ENCODE peak calls at places on chromosomes 4 and X, in seven cellular contexts. L is HCT116, M is heart left ventricle, H is tibial artery, R is heart right ventricle, T is A549, K is astrocyte of the spinal cord. A is an unnamed sample.
A peak's percentile ranks its signal among the peaks of the same experiment; 100 is the strongest.

GRCh38 chr4:87144346-87144745 is 76.1 kb downstream of the KLHL8 start:
- DNase-seq in L (no peak), M (no peak), H (no peak), R (no peak), T (no peak), K (no peak), A (no peak)

GRCh38 chrX:9342581-9343051 is 122.2 kb upstream of the TBL1X start:
- DNase-seq in L (peak; percentile 71), M (peak; percentile 88), H (peak; percentile 76), R (peak; percentile 86), T (peak; percentile 91), K (peak; percentile 83), A (peak; percentile 65)

GRCh38 chr4:98939446-98939845 is 10.5 kb upstream of the EIF4E start:
- DNase-seq in L (no peak), M (no peak), H (no peak), R (no peak), T (no peak), K (no peak), A (no peak)

GRCh38 chr4:48692023-48692422 is 88.1 kb downstream of the FRYL start:
- DNase-seq in L (no peak), M (no peak), H (no peak), R (no peak), T (no peak), K (no peak), A (no peak)

GRCh38 chr4:117796677-117797076 is 237.6 kb upstream of the NDST3 start:
- DNase-seq in L (no peak), M (no peak), H (no peak), R (no peak), T (peak; percentile 3), K (no peak), A (no peak)

GRCh38 chrX:31546130-31546529 is 474.3 kb upstream of the FTHL17 start:
- DNase-seq in L (no peak), M (no peak), H (no peak), R (no peak), T (no peak), K (peak; percentile 79), A (no peak)

GRCh38 chrX:42714981-42715688 is 62.8 kb downstream of the PPP1R2C start:
- DNase-seq in L (no peak), M (peak; percentile 46), H (peak; percentile 30), R (no peak), T (peak; percentile 36), K (peak; percentile 38), A (peak; percentile 67)

GRCh38 chrX:26192204-26192603 is at the start of gene MAGEB6:
- DNase-seq in L (no peak), M (no peak), H (no peak), R (no peak), T (no peak), K (no peak), A (no peak)

GRCh38 chrX:30592846-30593245 is 15.3 kb upstream of the TASL start:
- DNase-seq in L (no peak), M (no peak), H (no peak), R (no peak), T (no peak), K (no peak), A (no peak)

GRCh38 chrX:17700976-17701375 is 36.3 kb upstream of the SCML1 start:
- DNase-seq in L (no peak), M (no peak), H (no peak), R (no peak), T (no peak), K (no peak), A (no peak)

GRCh38 chr4:108370291-108370690 is 201.6 kb upstream of the LEF1 start:
- DNase-seq in L (no peak), M (no peak), H (no peak), R (no peak), T (no peak), K (no peak), A (no peak)

GRCh38 chr4:121674696-121675095 is 22.1 kb downstream of the ANXA5 start:
- DNase-seq in L (no peak), M (no peak), H (no peak), R (no peak), T (no peak), K (no peak), A (no peak)

GRCh38 chr4:168731006-168731636 is 234.3 kb downstream of the PALLD start:
- DNase-seq in L (no peak), M (no peak), H (no peak), R (no peak), T (no peak), K (no peak), A (no peak)

GRCh38 chr4:39559641-39560040 is 32.4 kb upstream of the UGDH start:
- DNase-seq in L (no peak), M (no peak), H (no peak), R (no peak), T (peak; percentile 18), K (no peak), A (no peak)

GRCh38 chr4:71692198-71692597 is 91.7 kb downstream of the GC start:
- DNase-seq in L (no peak), M (no peak), H (no peak), R (no peak), T (no peak), K (no peak), A (no peak)

GRCh38 chr4:99845708-99846469 is 29.3 kb downstream of the DAPP1 start:
- DNase-seq in L (no peak), M (no peak), H (no peak), R (no peak), T (no peak), K (no peak), A (no peak)

GRCh38 chr4:52823478-52824092 is 38.5 kb upstream of the RASL11B start:
- DNase-seq in L (peak; percentile 54), M (no peak), H (no peak), R (no peak), T (no peak), K (peak; percentile 63), A (no peak)

GRCh38 chr4:96558466-96558865 is 718.6 kb downstream of the PDHA2 start:
- DNase-seq in L (no peak), M (no peak), H (no peak), R (no peak), T (no peak), K (peak; percentile 30), A (no peak)

GRCh38 chr4:54902261-54902660 is 223.1 kb downstream of the KDR start:
- DNase-seq in L (no peak), M (no peak), H (no peak), R (no peak), T (no peak), K (peak; percentile 67), A (no peak)

GRCh38 chr4:47484169-47484568 is 906 bp upstream of the ATP10D start:
- DNase-seq in L (no peak), M (no peak), H (no peak), R (no peak), T (no peak), K (no peak), A (no peak)

GRCh38 chr4:38354872-38355271 is 309.1 kb upstream of the KLF3 start:
- DNase-seq in L (no peak), M (no peak), H (no peak), R (no peak), T (no peak), K (no peak), A (no peak)

GRCh38 chr4:1627417-1628313 is 56.4 kb downstream of the FAM53A start:
- DNase-seq in L (no peak), M (no peak), H (no peak), R (no peak), T (no peak), K (no peak), A (no peak)

GRCh38 chr4:42302348-42302747 is 94.9 kb upstream of the SHISA3 start:
- DNase-seq in L (peak; percentile 43), M (no peak), H (no peak), R (no peak), T (peak; percentile 21), K (peak; percentile 43), A (peak; percentile 71)

DNA sequence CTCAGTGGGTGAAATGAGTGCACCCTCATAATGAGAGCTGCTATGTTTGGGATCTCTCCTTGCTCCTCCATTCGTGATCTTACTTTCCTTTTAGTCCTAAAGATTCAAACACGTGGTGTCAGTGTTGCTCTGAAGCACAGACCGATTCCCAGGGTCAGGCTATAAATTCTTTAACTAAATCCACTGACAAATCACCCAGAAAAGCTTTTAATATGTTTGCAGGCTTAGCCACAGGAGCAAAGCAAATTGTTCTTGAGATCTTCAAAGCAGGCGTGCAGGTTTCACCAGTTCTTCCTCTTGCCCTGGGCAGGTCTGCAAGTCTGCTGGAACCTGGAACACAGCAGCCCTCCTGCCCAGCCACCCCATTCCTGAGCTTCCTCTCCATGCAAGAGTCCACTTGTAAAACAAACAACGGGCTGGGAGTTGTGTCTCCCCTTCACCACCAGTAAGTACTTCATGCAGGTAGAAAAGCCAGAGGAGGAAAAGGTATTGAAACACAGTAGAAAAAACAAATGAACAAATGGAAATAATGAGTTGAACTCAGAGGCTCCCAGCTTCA is 70.1 kb upstream of the ENPP6 start:
- DNase-seq in L (no peak), M (no peak), H (no peak), R (no peak), T (no peak), K (peak; percentile 57), A (no peak)
- TF ChIP-seq CTCF in L (no peak), M (peak; percentile 20), H (peak; percentile 34), R (peak; percentile 36), T (no peak), K (peak; percentile 24), A (no peak)

GRCh38 chr4:97836662-97837061 is 306.6 kb downstream of the STPG2 start:
- DNase-seq in L (no peak), M (no peak), H (no peak), R (no peak), T (no peak), K (no peak), A (no peak)
- TF ChIP-seq CTCF in L (no peak), M (no peak), H (no peak), R (no peak), T (no peak), K (no peak), A (no peak)

GRCh38 chrX:63932006-63932405 is 147.0 kb upstream of the ARHGEF9 start:
- DNase-seq in L (no peak), M (no peak), H (no peak), R (no peak), T (no peak), K (no peak), A (no peak)
- TF ChIP-seq CTCF in L (no peak), M (no peak), H (no peak), R (no peak), T (no peak), K (no peak), A (no peak)

GRCh38 chr4:67580577-67580976 is 22.1 kb downstream of the STAP1 start:
- DNase-seq in L (no peak), M (no peak), H (no peak), R (no peak), T (no peak), K (no peak), A (no peak)
- TF ChIP-seq CTCF in L (no peak), M (no peak), H (no peak), R (no peak), T (no peak), K (no peak), A (no peak)

GRCh38 chrX:83759872-83760271 is 101.1 kb upstream of the CYLC1 start:
- DNase-seq in L (no peak), M (no peak), H (no peak), R (no peak), T (peak; percentile 18), K (no peak), A (no peak)
- TF ChIP-seq CTCF in L (peak; percentile 5), M (no peak), H (peak; percentile 16), R (peak; percentile 7), T (peak; percentile 28), K (peak; percentile 24), A (peak; percentile 30)

GRCh38 chr4:178599521-178599920 is 1157.3 kb upstream of the AGA start:
- DNase-seq in L (no peak), M (no peak), H (no peak), R (no peak), T (peak; percentile 8), K (no peak), A (no peak)
- TF ChIP-seq CTCF in L (peak; percentile 37), M (no peak), H (no peak), R (no peak), T (peak; percentile 18), K (peak; percentile 5), A (peak; percentile 10)